ENCODE peak calls at places on chromosomes 2 and 18, in four cellular contexts. O is K562, C is H1, S is GM12878. H is an unnamed sample.

GRCh38 chr2:236584521-236585384 is 15.1 kb downstream of the ACKR3 start:
- DNase-seq in O (no peak), C (no peak), S (no peak), H (no peak)

GRCh38 chr2:157336137-157336721 is 10.6 kb upstream of the ERMN start:
- DNase-seq in O (peak), C (peak), S (no peak), H (peak)

GRCh38 chr2:7011376-7012083 is 94.3 kb downstream of the RNF144A start:
- DNase-seq in O (no peak), C (no peak), S (no peak), H (no peak)

GRCh38 chr2:160269365-160269764 is 69.3 kb upstream of the ITGB6 start:
- DNase-seq in O (no peak), C (no peak), S (no peak), H (no peak)

GRCh38 chr18:44651453-44651852 is 29.2 kb upstream of the SETBP1 start:
- DNase-seq in O (peak), C (no peak), S (no peak), H (no peak)

GRCh38 chr2:187165936-187166335 is 282.1 kb downstream of the CALCRL start:
- DNase-seq in O (no peak), C (no peak), S (no peak), H (no peak)

GRCh38 chr2:25341031-25341727 is 546 bp downstream of the DNMT3A start:
- DNase-seq in O (peak), C (no peak), S (no peak), H (no peak)

GRCh38 chr18:2180586-2180985 is 390.7 kb downstream of the METTL4 start:
- DNase-seq in O (no peak), C (no peak), S (no peak), H (no peak)

GRCh38 chr2:237441605-237442004 is 27.6 kb upstream of the COL6A3 start:
- DNase-seq in O (no peak), C (no peak), S (no peak), H (no peak)

GRCh38 chr2:54480025-54480424 is 23.9 kb downstream of the SPTBN1 start:
- DNase-seq in O (no peak), C (no peak), S (no peak), H (no peak)

GRCh38 chr2:15009681-15010080 is 377.2 kb downstream of the LRATD1 start:
- DNase-seq in O (no peak), C (no peak), S (no peak), H (no peak)

GRCh38 chr2:229380101-229380625 is 109.1 kb upstream of the PID1 start:
- DNase-seq in O (no peak), C (no peak), S (no peak), H (no peak)

GRCh38 chr18:57527479-57528237 is 58.8 kb downstream of the FECH start:
- DNase-seq in O (no peak), C (no peak), S (no peak), H (peak)

GRCh38 chr2:176392744-176393414 is 123.6 kb downstream of the MTX2 start:
- DNase-seq in O (no peak), C (no peak), S (no peak), H (no peak)

GRCh38 chr2:100675373-100675772 is 112.6 kb downstream of the PDCL3 start:
- DNase-seq in O (no peak), C (no peak), S (no peak), H (no peak)

GRCh38 chr18:22320736-22321135 is 97.0 kb downstream of the CTAGE1 start:
- DNase-seq in O (no peak), C (no peak), S (no peak), H (no peak)
- H2AFZ ChIP-seq in O (no peak), C (no peak), S (no peak), H (no peak)

GRCh38 chr2:37156071-37156856 is 516 bp downstream of the EIF2AK2 start:
- DNase-seq in O (no peak), C (peak), S (no peak), H (peak)
- TF ChIP-seq ATF2 in O (no peak), C (no peak), S (no peak), H (no peak)

GRCh38 chr2:138503087-138503442 is 1.5 kb downstream of the SPOPL start:
- DNase-seq in O (no peak), C (no peak), S (no peak), H (no peak)
- H2AFZ ChIP-seq in O (peak), C (no peak), S (no peak), H (no peak)

DNA sequence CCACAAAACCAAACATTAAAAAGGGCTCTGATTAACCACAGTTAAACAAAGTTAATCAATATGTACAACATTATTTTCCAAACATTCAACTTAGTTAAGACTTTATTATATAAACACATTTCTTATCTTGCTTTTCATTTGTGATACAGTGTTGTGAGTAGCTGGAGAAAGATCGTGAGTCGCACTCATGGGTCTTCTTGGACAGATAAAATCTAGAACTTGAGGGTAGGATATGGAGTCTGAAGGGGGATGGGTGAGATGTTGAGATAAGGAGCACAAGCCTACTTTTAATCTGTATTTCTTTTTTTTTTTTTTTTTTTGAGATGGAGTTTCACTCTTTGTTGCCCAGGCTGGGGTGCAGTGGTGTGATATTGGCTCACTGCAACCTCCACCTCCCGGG is 22.6 kb upstream of the TMEM214 start:
- DNase-seq in O (peak), C (no peak), S (no peak), H (no peak)
- TF ChIP-seq ATF2 in O (no peak), C (no peak), S (no peak), H (no peak)